ENCODE peak calls at places on chromosomes 1 and 21, in six cellular contexts. B, N, Y, S, X and T are unnamed samples.

GRCh38 chr1:89068291-89068690 is 3.3 kb upstream of the GBP1 start:
- DNase-seq in X (peak; percentile 91), Y (no peak), N (no peak), S (no peak), B (no peak), T (no peak)

GRCh38 chr21:45975017-45975595 is 6.5 kb upstream of the COL6A1 start:
- DNase-seq in N (peak; percentile 39), S (peak; percentile 50), X (peak; percentile 93), B (no peak), Y (no peak), T (peak; percentile 19)

GRCh38 chr1:151716771-151717631 is at the start of gene CELF3:
- DNase-seq in X (no peak), Y (no peak), B (peak; percentile 22), N (peak; percentile 59), S (peak; percentile 99), T (peak; percentile 99)

GRCh38 chr1:244054924-244055263 is 3.8 kb downstream of the ZBTB18 start:
- DNase-seq in S (no peak), N (no peak), X (no peak), Y (no peak), B (no peak), T (no peak)

GRCh38 chr1:211196880-211197279 is 62.3 kb upstream of the RCOR3 start:
- DNase-seq in B (no peak), Y (no peak), S (no peak), N (no peak), X (no peak), T (peak; percentile 21)

GRCh38 chr1:111656093-111657017 is 36.8 kb downstream of the RAP1A start:
- DNase-seq in N (peak; percentile 26), X (peak; percentile 57), B (peak; percentile 53), S (peak; percentile 33), Y (no peak), T (peak; percentile 69)

GRCh38 chr1:91876751-91877573 is 9.0 kb downstream of the TGFBR3 start:
- DNase-seq in N (no peak), B (no peak), S (no peak), Y (no peak), X (no peak), T (no peak)

GRCh38 chr1:15231714-15232201 is 15.3 kb upstream of the FHAD1 start:
- DNase-seq in X (no peak), Y (no peak), B (no peak), S (no peak), N (no peak), T (no peak)

GRCh38 chr1:246324711-246325110 is 182.4 kb downstream of the SMYD3 start:
- DNase-seq in N (no peak), Y (no peak), X (peak; percentile 4), B (no peak), S (no peak), T (no peak)

GRCh38 chr1:46461809-46462448 is 27.7 kb upstream of the DMBX1 start:
- DNase-seq in S (peak; percentile 49), B (no peak), Y (no peak), N (no peak), X (no peak), T (no peak)